ENCODE peak calls at places on chromosomes 12 and 14, in ten cellular contexts. One of them, this sample, is unnamed.
A peak's percentile ranks its signal among the peaks of the same experiment; 100 is the strongest.

GRCh38 chr12:4143909-4144308 is 129.7 kb upstream of the CCND2 start:
- DNase-seq in spleen: no peak
- DNase-seq in sigmoid colon: no peak
- DNase-seq in stomach: no peak
- DNase-seq in heart left ventricle: no peak
- DNase-seq in endothelial cell of umbilical vein: no peak
- DNase-seq in uterus: no peak
- DNase-seq in IMR-90: no peak
- DNase-seq in esophagus squamous epithelium: no peak
- DNase-seq in tibial nerve: no peak
- DNase-seq in this sample: no peak

GRCh38 chr14:100900837-100901390 is 2.6 kb downstream of the RTL1 start:
- DNase-seq in spleen: peak; percentile 80
- DNase-seq in sigmoid colon: peak; percentile 66
- DNase-seq in stomach: no peak
- DNase-seq in heart left ventricle: no peak
- DNase-seq in endothelial cell of umbilical vein: peak; percentile 8
- DNase-seq in uterus: no peak
- DNase-seq in IMR-90: no peak
- DNase-seq in esophagus squamous epithelium: no peak
- DNase-seq in tibial nerve: no peak
- DNase-seq in this sample: no peak

GRCh38 chr12:120257041-120257821 is 8.3 kb downstream of the PXN start:
- DNase-seq in spleen: no peak
- DNase-seq in sigmoid colon: peak; percentile 83
- DNase-seq in stomach: peak; percentile 42
- DNase-seq in heart left ventricle: peak; percentile 85
- DNase-seq in endothelial cell of umbilical vein: peak; percentile 98
- DNase-seq in uterus: peak; percentile 78
- DNase-seq in IMR-90: peak; percentile 93
- DNase-seq in esophagus squamous epithelium: no peak
- DNase-seq in tibial nerve: peak; percentile 68
- DNase-seq in this sample: peak; percentile 59

GRCh38 chr14:28785096-28785952 is 18.7 kb downstream of the FOXG1 start:
- DNase-seq in spleen: no peak
- DNase-seq in sigmoid colon: no peak
- DNase-seq in stomach: no peak
- DNase-seq in heart left ventricle: no peak
- DNase-seq in endothelial cell of umbilical vein: no peak
- DNase-seq in uterus: no peak
- DNase-seq in IMR-90: peak; percentile 0
- DNase-seq in esophagus squamous epithelium: no peak
- DNase-seq in tibial nerve: no peak
- DNase-seq in this sample: no peak

GRCh38 chr12:51381226-51382079 is 9.8 kb downstream of the GALNT6 start:
- DNase-seq in spleen: no peak
- DNase-seq in sigmoid colon: no peak
- DNase-seq in stomach: no peak
- DNase-seq in heart left ventricle: no peak
- DNase-seq in endothelial cell of umbilical vein: peak; percentile 68
- DNase-seq in uterus: no peak
- DNase-seq in IMR-90: peak; percentile 67
- DNase-seq in esophagus squamous epithelium: no peak
- DNase-seq in tibial nerve: no peak
- DNase-seq in this sample: no peak

GRCh38 chr12:124537525-124538193 is 29.8 kb downstream of the NCOR2 start:
- DNase-seq in spleen: no peak
- DNase-seq in sigmoid colon: no peak
- DNase-seq in stomach: peak; percentile 50
- DNase-seq in heart left ventricle: peak; percentile 69
- DNase-seq in endothelial cell of umbilical vein: no peak
- DNase-seq in uterus: no peak
- DNase-seq in IMR-90: no peak
- DNase-seq in esophagus squamous epithelium: no peak
- DNase-seq in tibial nerve: no peak
- DNase-seq in this sample: no peak

GRCh38 chr14:100108840-100109593 is 43.8 kb downstream of the EVL start:
- DNase-seq in spleen: no peak
- DNase-seq in sigmoid colon: peak; percentile 62
- DNase-seq in stomach: no peak
- DNase-seq in heart left ventricle: no peak
- DNase-seq in endothelial cell of umbilical vein: no peak
- DNase-seq in uterus: no peak
- DNase-seq in IMR-90: peak; percentile 69
- DNase-seq in esophagus squamous epithelium: no peak
- DNase-seq in tibial nerve: no peak
- DNase-seq in this sample: no peak

GRCh38 chr12:29743072-29743471 is 40.7 kb downstream of the TMTC1 start:
- DNase-seq in spleen: no peak
- DNase-seq in sigmoid colon: no peak
- DNase-seq in stomach: no peak
- DNase-seq in heart left ventricle: no peak
- DNase-seq in endothelial cell of umbilical vein: no peak
- DNase-seq in uterus: no peak
- DNase-seq in IMR-90: no peak
- DNase-seq in esophagus squamous epithelium: no peak
- DNase-seq in tibial nerve: no peak
- DNase-seq in this sample: peak; percentile 52

GRCh38 chr14:29930283-29930682 is 2.6 kb upstream of the PRKD1 start:
- DNase-seq in spleen: no peak
- DNase-seq in sigmoid colon: no peak
- DNase-seq in stomach: no peak
- DNase-seq in heart left ventricle: no peak
- DNase-seq in endothelial cell of umbilical vein: peak; percentile 7
- DNase-seq in uterus: no peak
- DNase-seq in IMR-90: peak; percentile 47
- DNase-seq in esophagus squamous epithelium: no peak
- DNase-seq in tibial nerve: no peak
- DNase-seq in this sample: no peak

GRCh38 chr12:40325349-40325960 is 100.7 kb downstream of the LRRK2 start:
- DNase-seq in spleen: no peak
- DNase-seq in sigmoid colon: no peak
- DNase-seq in stomach: no peak
- DNase-seq in heart left ventricle: no peak
- DNase-seq in endothelial cell of umbilical vein: peak; percentile 27
- DNase-seq in uterus: no peak
- DNase-seq in IMR-90: peak; percentile 4
- DNase-seq in esophagus squamous epithelium: no peak
- DNase-seq in tibial nerve: no peak
- DNase-seq in this sample: no peak

GRCh38 chr12:131101703-131102492 is 148.2 kb downstream of the ADGRD1 start:
- DNase-seq in spleen: peak; percentile 43
- DNase-seq in sigmoid colon: peak; percentile 33
- DNase-seq in stomach: no peak
- DNase-seq in heart left ventricle: no peak
- DNase-seq in endothelial cell of umbilical vein: no peak
- DNase-seq in uterus: peak; percentile 9
- DNase-seq in IMR-90: no peak
- DNase-seq in esophagus squamous epithelium: no peak
- DNase-seq in tibial nerve: no peak
- DNase-seq in this sample: no peak

DNA sequence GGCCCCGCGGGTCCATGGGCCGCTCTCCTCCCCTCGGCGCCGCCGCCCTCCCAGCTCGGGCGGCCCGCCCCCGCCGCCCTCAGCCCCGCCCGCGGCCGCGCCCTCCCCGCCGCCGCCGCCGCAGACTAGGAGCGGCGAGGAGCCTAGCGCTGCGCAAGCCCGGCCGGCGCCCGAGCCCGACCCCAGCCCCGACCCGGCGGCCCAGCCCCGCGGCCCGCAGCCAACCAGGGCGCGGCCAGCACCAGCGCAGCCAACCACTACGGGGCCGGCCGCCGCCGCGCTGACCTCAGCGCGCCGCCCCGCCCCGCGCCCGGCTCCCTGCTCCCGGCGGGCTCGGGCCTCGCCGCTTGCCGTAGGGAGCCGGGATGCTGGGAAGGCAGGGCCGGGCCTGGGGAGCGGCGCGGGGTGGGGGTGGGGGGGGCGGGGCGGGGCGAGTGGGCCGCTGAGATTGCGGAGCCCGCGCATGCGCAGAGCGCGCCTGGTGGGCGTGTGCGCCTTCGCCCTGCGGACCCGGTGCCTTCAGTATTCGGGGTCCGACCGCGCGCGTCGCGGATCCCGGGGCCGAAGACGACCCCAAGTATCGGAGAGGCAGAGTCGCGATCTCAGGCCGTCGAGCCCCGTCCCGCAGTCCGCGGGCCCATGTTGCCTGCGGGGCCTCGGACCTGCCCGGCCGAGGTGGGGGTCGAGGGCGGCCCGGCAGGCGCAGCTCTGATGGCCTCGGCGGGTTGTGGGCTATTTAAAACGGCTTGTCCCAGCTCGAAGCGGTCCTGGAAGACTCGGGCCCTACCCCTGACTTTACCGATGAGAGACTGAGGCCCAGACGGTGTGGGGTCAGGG is at the start of gene CDC42BPB:
- DNase-seq in spleen: peak; percentile 93
- DNase-seq in sigmoid colon: peak; percentile 94
- DNase-seq in stomach: peak; percentile 92
- DNase-seq in heart left ventricle: peak; percentile 95
- DNase-seq in endothelial cell of umbilical vein: peak; percentile 89
- DNase-seq in uterus: peak; percentile 84
- DNase-seq in IMR-90: peak; percentile 90
- DNase-seq in esophagus squamous epithelium: no peak
- DNase-seq in tibial nerve: peak; percentile 61
- DNase-seq in this sample: peak; percentile 79
- TF ChIP-seq POLR2A in spleen: no peak
- TF ChIP-seq POLR2A in sigmoid colon: no peak
- TF ChIP-seq POLR2A in stomach: no peak
- TF ChIP-seq POLR2A in heart left ventricle: peak; percentile 37
- TF ChIP-seq POLR2A in endothelial cell of umbilical vein: no peak
- TF ChIP-seq POLR2A in uterus: peak; percentile 61
- TF ChIP-seq POLR2A in IMR-90: no peak
- TF ChIP-seq POLR2A in esophagus squamous epithelium: no peak
- TF ChIP-seq POLR2A in tibial nerve: peak; percentile 35
- TF ChIP-seq POLR2A in this sample: peak; percentile 26

GRCh38 chr14:61533513-61534255 is 161.6 kb upstream of the HIF1A start:
- DNase-seq in spleen: no peak
- DNase-seq in sigmoid colon: no peak
- DNase-seq in stomach: no peak
- DNase-seq in heart left ventricle: no peak
- DNase-seq in endothelial cell of umbilical vein: peak; percentile 25
- DNase-seq in uterus: no peak
- DNase-seq in IMR-90: no peak
- DNase-seq in esophagus squamous epithelium: no peak
- DNase-seq in tibial nerve: no peak
- DNase-seq in this sample: no peak
- H3K4me1 ChIP-seq in spleen: peaks cover 22% of the 10 kb centered on the region
- H3K4me1 ChIP-seq in sigmoid colon: no peaks in the 10 kb centered on the region
- H3K4me1 ChIP-seq in stomach: peaks cover 60% of the 10 kb centered on the region
- H3K4me1 ChIP-seq in heart left ventricle: peaks cover 35% of the 10 kb centered on the region
- H3K4me1 ChIP-seq in endothelial cell of umbilical vein: peaks cover 56% of the 10 kb centered on the region
- H3K4me1 ChIP-seq in uterus: no peaks in the 10 kb centered on the region
- H3K4me1 ChIP-seq in IMR-90: peaks cover 34% of the 10 kb centered on the region
- H3K4me1 ChIP-seq in esophagus squamous epithelium: peaks cover 48% of the 10 kb centered on the region
- H3K4me1 ChIP-seq in tibial nerve: no peaks in the 10 kb centered on the region
- H3K4me1 ChIP-seq in this sample: peaks cover 15% of the 10 kb centered on the region

GRCh38 chr14:81311128-81311527 is 89.0 kb downstream of the STON2 start:
- DNase-seq in spleen: no peak
- DNase-seq in sigmoid colon: no peak
- DNase-seq in stomach: no peak
- DNase-seq in heart left ventricle: no peak
- DNase-seq in endothelial cell of umbilical vein: no peak
- DNase-seq in uterus: no peak
- DNase-seq in IMR-90: no peak
- DNase-seq in esophagus squamous epithelium: no peak
- DNase-seq in tibial nerve: no peak
- DNase-seq in this sample: no peak
- TF ChIP-seq CTCF in spleen: no peak
- TF ChIP-seq CTCF in sigmoid colon: no peak
- TF ChIP-seq CTCF in stomach: no peak
- TF ChIP-seq CTCF in heart left ventricle: no peak
- TF ChIP-seq CTCF in endothelial cell of umbilical vein: no peak
- TF ChIP-seq CTCF in uterus: no peak
- TF ChIP-seq CTCF in IMR-90: no peak
- TF ChIP-seq CTCF in esophagus squamous epithelium: no peak
- TF ChIP-seq CTCF in tibial nerve: no peak
- TF ChIP-seq CTCF in this sample: no peak

GRCh38 chr12:118188690-118189371 is 52.9 kb downstream of the PEBP1 start:
- DNase-seq in spleen: no peak
- DNase-seq in sigmoid colon: peak; percentile 75
- DNase-seq in stomach: no peak
- DNase-seq in heart left ventricle: peak; percentile 51
- DNase-seq in endothelial cell of umbilical vein: peak; percentile 30
- DNase-seq in uterus: peak; percentile 59
- DNase-seq in IMR-90: peak; percentile 60
- DNase-seq in esophagus squamous epithelium: no peak
- DNase-seq in tibial nerve: peak; percentile 32
- DNase-seq in this sample: no peak
- TF ChIP-seq POLR2A in spleen: no peak
- TF ChIP-seq POLR2A in sigmoid colon: no peak
- TF ChIP-seq POLR2A in stomach: no peak
- TF ChIP-seq POLR2A in heart left ventricle: no peak
- TF ChIP-seq POLR2A in endothelial cell of umbilical vein: no peak
- TF ChIP-seq POLR2A in uterus: no peak
- TF ChIP-seq POLR2A in IMR-90: no peak
- TF ChIP-seq POLR2A in esophagus squamous epithelium: no peak
- TF ChIP-seq POLR2A in tibial nerve: no peak
- TF ChIP-seq POLR2A in this sample: no peak

This sample was measured in gastrocnemius medialis.